ENCODE peak calls at places on chromosomes 16 and 17, in six cellular contexts. One of them, this sample, is unnamed.

GRCh38 chr17:47203984-47204721 is 5.0 kb upstream of the MYL4 start:
- DNase-seq in breast epithelium: no peak
- DNase-seq in uterus: no peak
- DNase-seq in ovary: no peak
- DNase-seq in transverse colon: no peak
- DNase-seq in tibial nerve: no peak
- DNase-seq in this sample: peak; percentile 55

GRCh38 chr17:65594585-65594940 is 33.1 kb upstream of the AXIN2 start:
- DNase-seq in ovary: no peak
- DNase-seq in breast epithelium: no peak
- DNase-seq in tibial nerve: no peak
- DNase-seq in transverse colon: no peak
- DNase-seq in uterus: no peak
- DNase-seq in this sample: no peak

GRCh38 chr16:20074089-20074956 is 633 bp upstream of the GPR139 start:
- DNase-seq in ovary: no peak
- DNase-seq in tibial nerve: no peak
- DNase-seq in uterus: no peak
- DNase-seq in breast epithelium: no peak
- DNase-seq in transverse colon: no peak
- DNase-seq in this sample: no peak

GRCh38 chr16:13453938-13454553 is 465.9 kb upstream of the ERCC4 start:
- DNase-seq in transverse colon: peak; percentile 9
- DNase-seq in breast epithelium: no peak
- DNase-seq in ovary: no peak
- DNase-seq in uterus: no peak
- DNase-seq in tibial nerve: no peak
- DNase-seq in this sample: no peak

GRCh38 chr16:11613381-11614303 is 26.9 kb upstream of the LITAF start:
- DNase-seq in ovary: no peak
- DNase-seq in uterus: no peak
- DNase-seq in tibial nerve: peak; percentile 40
- DNase-seq in breast epithelium: no peak
- DNase-seq in transverse colon: peak; percentile 85
- DNase-seq in this sample: peak; percentile 89

GRCh38 chr17:45110676-45111611 is 21.4 kb downstream of the PLCD3 start:
- DNase-seq in ovary: peak; percentile 52
- DNase-seq in uterus: no peak
- DNase-seq in tibial nerve: no peak
- DNase-seq in transverse colon: no peak
- DNase-seq in breast epithelium: no peak
- DNase-seq in this sample: no peak

GRCh38 chr17:78349831-78350631 is 9.8 kb downstream of the SOCS3 start:
- DNase-seq in transverse colon: no peak
- DNase-seq in ovary: no peak
- DNase-seq in tibial nerve: no peak
- DNase-seq in uterus: no peak
- DNase-seq in breast epithelium: no peak
- DNase-seq in this sample: no peak

GRCh38 chr17:35765086-35765710 is 4.5 kb downstream of the C17orf50 start:
- DNase-seq in ovary: no peak
- DNase-seq in breast epithelium: no peak
- DNase-seq in tibial nerve: no peak
- DNase-seq in uterus: no peak
- DNase-seq in transverse colon: no peak
- DNase-seq in this sample: no peak

GRCh38 chr16:48592839-48593429 is 17.0 kb downstream of the N4BP1 start:
- DNase-seq in ovary: no peak
- DNase-seq in tibial nerve: no peak
- DNase-seq in transverse colon: no peak
- DNase-seq in breast epithelium: no peak
- DNase-seq in uterus: no peak
- DNase-seq in this sample: no peak

GRCh38 chr16:81632392-81633146 is 146.5 kb upstream of the PLCG2 start:
- DNase-seq in transverse colon: peak; percentile 41
- DNase-seq in breast epithelium: peak; percentile 70
- DNase-seq in uterus: no peak
- DNase-seq in ovary: no peak
- DNase-seq in tibial nerve: no peak
- DNase-seq in this sample: peak; percentile 34

GRCh38 chr16:4138735-4139134 is 22.5 kb upstream of the ADCY9 start:
- DNase-seq in uterus: no peak
- DNase-seq in tibial nerve: no peak
- DNase-seq in ovary: no peak
- DNase-seq in breast epithelium: no peak
- DNase-seq in transverse colon: no peak
- DNase-seq in this sample: no peak

GRCh38 chr17:43832168-43832975 is 574 bp downstream of the MPP3 start:
- DNase-seq in tibial nerve: no peak
- DNase-seq in uterus: peak; percentile 45
- DNase-seq in transverse colon: peak; percentile 62
- DNase-seq in ovary: peak; percentile 40
- DNase-seq in breast epithelium: no peak
- DNase-seq in this sample: no peak

GRCh38 chr17:34259151-34259550 is 4.1 kb downstream of the CCL2 start:
- DNase-seq in tibial nerve: no peak
- DNase-seq in breast epithelium: no peak
- DNase-seq in ovary: no peak
- DNase-seq in transverse colon: no peak
- DNase-seq in uterus: no peak
- DNase-seq in this sample: no peak

GRCh38 chr16:73713817-73714495 is 582.7 kb upstream of the PSMD7 start:
- DNase-seq in uterus: no peak
- DNase-seq in ovary: no peak
- DNase-seq in breast epithelium: no peak
- DNase-seq in tibial nerve: no peak
- DNase-seq in transverse colon: peak; percentile 23
- DNase-seq in this sample: no peak

GRCh38 chr17:18166894-18167293 is 16.7 kb upstream of the ALKBH5 start:
- DNase-seq in uterus: no peak
- DNase-seq in tibial nerve: no peak
- DNase-seq in transverse colon: no peak
- DNase-seq in ovary: no peak
- DNase-seq in breast epithelium: no peak
- DNase-seq in this sample: no peak

GRCh38 chr16:65178151-65178550 is 56.3 kb upstream of the CDH11 start:
- DNase-seq in transverse colon: no peak
- DNase-seq in breast epithelium: no peak
- DNase-seq in tibial nerve: no peak
- DNase-seq in uterus: no peak
- DNase-seq in ovary: no peak
- DNase-seq in this sample: no peak

DNA sequence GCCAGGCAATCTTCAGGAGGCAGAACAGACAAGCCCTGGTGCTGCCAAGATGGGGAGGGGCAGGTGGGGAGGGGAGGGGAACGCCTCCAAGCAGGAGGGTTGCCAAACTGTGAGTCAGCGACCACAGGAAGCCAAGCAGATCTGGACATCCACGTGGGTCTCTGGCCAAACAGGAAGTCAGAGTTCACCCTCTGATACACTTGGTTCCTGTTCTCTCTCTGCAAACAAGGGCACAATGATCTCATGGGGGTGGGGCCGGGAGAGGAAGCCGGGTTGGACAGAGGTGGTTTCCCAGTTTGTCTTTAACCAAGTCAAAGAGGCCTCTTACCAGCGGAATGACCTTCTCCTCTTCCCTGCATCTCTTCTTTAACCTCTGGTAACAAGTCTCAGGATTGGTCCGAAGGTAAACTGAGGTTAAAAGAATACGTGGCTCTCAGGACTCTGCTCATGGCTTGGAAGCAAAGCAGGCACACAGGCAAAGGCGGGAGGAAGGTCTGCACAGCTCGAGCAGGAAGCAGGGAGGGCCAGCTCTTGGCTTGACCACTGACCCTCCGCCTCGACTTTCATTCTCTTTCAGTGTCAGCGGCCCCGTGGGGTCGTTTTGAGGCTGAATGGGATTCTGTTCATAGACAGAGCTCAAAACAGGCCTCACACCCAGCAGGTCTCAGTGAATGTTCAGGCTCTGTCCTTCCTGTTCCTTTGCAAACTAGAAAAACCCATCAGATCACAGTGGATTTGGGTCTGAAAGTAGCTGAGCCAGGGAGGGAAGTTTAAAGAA is 32.9 kb downstream of the TK2 start:
- DNase-seq in ovary: peak; percentile 99
- DNase-seq in transverse colon: peak; percentile 97
- DNase-seq in breast epithelium: peak; percentile 97
- DNase-seq in uterus: peak; percentile 99
- DNase-seq in tibial nerve: peak; percentile 94
- DNase-seq in this sample: peak; percentile 98
- TF ChIP-seq POLR2A in ovary: peak; percentile 55
- TF ChIP-seq POLR2A in transverse colon: peak; percentile 77
- TF ChIP-seq POLR2A in breast epithelium: no peak
- TF ChIP-seq POLR2A in uterus: peak; percentile 61
- TF ChIP-seq POLR2A in tibial nerve: peak; percentile 66
- TF ChIP-seq POLR2A in this sample: peak; percentile 70

GRCh38 chr17:16438557-16439302 is 23.4 kb downstream of the TRPV2 start:
- DNase-seq in ovary: peak; percentile 97
- DNase-seq in breast epithelium: peak; percentile 96
- DNase-seq in transverse colon: peak; percentile 96
- DNase-seq in tibial nerve: peak; percentile 90
- DNase-seq in uterus: peak; percentile 97
- DNase-seq in this sample: peak; percentile 94
- H3K27ac ChIP-seq in ovary: peak overlapping the region; percentile 66
- H3K27ac ChIP-seq in breast epithelium: peak overlapping the region; percentile 91
- H3K27ac ChIP-seq in transverse colon: peak overlapping the region; percentile 93
- H3K27ac ChIP-seq in tibial nerve: peak overlapping the region; percentile 80
- H3K27ac ChIP-seq in uterus: peak overlapping the region; percentile 82
- H3K27ac ChIP-seq in this sample: peak overlapping the region; percentile 81

DNA sequence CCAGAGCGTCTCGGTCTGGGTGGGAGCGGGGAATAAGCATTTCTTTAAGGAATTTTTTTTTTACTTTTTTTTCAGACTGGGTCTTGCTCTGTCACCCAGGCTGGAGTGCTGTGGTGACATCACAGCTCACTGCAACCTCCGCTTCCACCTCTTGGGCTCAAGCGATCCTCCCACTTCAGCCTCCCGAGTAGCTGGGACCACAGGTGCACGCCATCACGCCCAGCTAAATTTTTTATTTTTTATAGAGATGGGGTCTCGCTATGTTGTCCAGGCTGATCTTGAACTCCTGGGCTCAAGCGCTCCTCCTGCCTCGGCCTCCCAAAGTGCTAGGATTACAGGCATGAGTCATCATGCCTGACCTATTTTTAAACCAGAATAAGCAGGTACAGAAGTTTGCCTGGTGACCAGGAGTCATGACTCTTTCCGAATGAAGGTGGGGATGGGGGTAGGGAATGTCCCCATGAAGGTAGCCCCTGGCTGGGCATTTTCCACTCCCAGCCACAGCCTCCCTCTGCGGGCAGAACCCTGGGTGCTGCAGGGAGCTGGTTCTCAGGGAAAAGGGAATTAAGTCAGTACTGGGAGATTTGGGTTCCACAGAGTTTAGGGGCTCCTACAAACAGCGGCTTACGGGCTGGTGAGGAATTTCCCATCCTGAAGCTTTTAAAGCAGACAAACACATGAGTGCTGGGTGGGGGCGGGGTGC is 48.3 kb downstream of the TBC1D16 start:
- DNase-seq in tibial nerve: no peak
- DNase-seq in uterus: no peak
- DNase-seq in transverse colon: no peak
- DNase-seq in ovary: no peak
- DNase-seq in breast epithelium: no peak
- DNase-seq in this sample: peak; percentile 34
- H3K4me1 ChIP-seq in tibial nerve: peaks cover 22% of the 10 kb centered on the region
- H3K4me1 ChIP-seq in uterus: peaks cover 21% of the 10 kb centered on the region
- H3K4me1 ChIP-seq in transverse colon: peaks cover 49% of the 10 kb centered on the region
- H3K4me1 ChIP-seq in ovary: peaks cover 51% of the 10 kb centered on the region
- H3K4me1 ChIP-seq in breast epithelium: peaks cover 24% of the 10 kb centered on the region
- H3K4me1 ChIP-seq in this sample: peaks cover 5% of the 10 kb centered on the region

DNA sequence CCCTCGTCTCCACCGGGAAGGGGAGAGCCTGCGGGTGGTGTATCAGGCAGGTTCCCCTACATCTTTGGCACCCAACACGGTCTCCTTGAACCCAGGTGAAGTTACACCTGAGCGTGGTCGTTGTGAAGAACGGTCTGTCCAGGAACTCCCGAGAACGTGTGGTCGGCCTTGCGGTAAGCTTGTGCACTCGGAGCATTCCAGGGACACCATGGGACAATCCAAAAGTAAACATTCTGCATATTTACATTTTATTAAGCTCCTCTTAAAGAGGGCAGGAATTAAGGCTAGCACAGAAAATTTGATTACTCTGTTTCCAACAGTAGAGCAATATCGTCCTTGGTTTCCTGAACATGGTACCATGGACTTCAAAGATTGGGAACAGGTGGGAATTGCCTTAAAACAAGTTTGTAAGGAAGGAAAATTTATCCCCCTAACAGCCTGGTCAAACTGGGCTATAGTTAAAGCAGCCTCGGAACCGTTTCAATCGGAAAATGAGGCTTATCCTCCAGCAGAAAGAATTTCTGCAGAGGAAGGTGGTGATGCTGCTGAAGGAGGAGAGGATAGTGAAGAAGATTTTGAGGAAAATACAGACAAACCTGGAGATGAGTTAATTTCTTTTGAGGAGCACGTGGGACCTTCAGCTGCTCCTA is 18.2 kb downstream of the ALOX15B start:
- DNase-seq in breast epithelium: no peak
- DNase-seq in tibial nerve: no peak
- DNase-seq in ovary: no peak
- DNase-seq in uterus: no peak
- DNase-seq in transverse colon: no peak
- DNase-seq in this sample: no peak
- TF ChIP-seq POLR2A in breast epithelium: no peak
- TF ChIP-seq POLR2A in tibial nerve: no peak
- TF ChIP-seq POLR2A in ovary: no peak
- TF ChIP-seq POLR2A in uterus: no peak
- TF ChIP-seq POLR2A in transverse colon: no peak
- TF ChIP-seq POLR2A in this sample: no peak

DNA sequence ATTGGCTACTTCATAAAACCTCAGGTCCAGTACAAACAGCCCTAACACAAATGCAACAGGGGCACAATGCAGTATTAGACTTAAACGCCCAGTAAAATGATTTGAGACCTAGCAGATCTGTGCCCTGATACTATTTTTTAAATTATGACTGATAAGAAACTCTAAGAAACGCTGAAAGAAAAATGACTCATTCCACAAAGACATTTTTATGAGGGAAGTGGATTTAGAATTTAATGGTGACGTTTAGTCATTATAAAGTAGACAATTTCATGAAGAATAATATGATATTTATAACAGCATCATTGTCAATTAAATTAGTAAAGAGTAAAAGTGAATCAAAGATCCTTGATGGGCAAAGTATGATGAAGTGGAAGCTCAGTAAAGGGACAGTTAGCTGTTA is 80.4 kb upstream of the DHX40 start:
- DNase-seq in ovary: no peak
- DNase-seq in breast epithelium: no peak
- DNase-seq in uterus: no peak
- DNase-seq in transverse colon: no peak
- DNase-seq in tibial nerve: no peak
- DNase-seq in this sample: no peak
- H3K27ac ChIP-seq in ovary: no peak overlapping the region
- H3K27ac ChIP-seq in breast epithelium: no peak overlapping the region
- H3K27ac ChIP-seq in uterus: no peak overlapping the region
- H3K27ac ChIP-seq in transverse colon: no peak overlapping the region
- H3K27ac ChIP-seq in tibial nerve: no peak overlapping the region
- H3K27ac ChIP-seq in this sample: no peak overlapping the region

GRCh38 chr17:6494239-6494941 is 50.1 kb downstream of the PIMREG start:
- DNase-seq in uterus: no peak
- DNase-seq in transverse colon: peak; percentile 48
- DNase-seq in breast epithelium: no peak
- DNase-seq in tibial nerve: no peak
- DNase-seq in ovary: no peak
- DNase-seq in this sample: no peak
- H3K4me1 ChIP-seq in uterus: no peaks in the 10 kb centered on the region
- H3K4me1 ChIP-seq in transverse colon: peaks cover 18% of the 10 kb centered on the region
- H3K4me1 ChIP-seq in breast epithelium: no peaks in the 10 kb centered on the region
- H3K4me1 ChIP-seq in tibial nerve: no peaks in the 10 kb centered on the region
- H3K4me1 ChIP-seq in ovary: peaks cover 28% of the 10 kb centered on the region
- H3K4me1 ChIP-seq in this sample: no peaks in the 10 kb centered on the region

GRCh38 chr17:5584383-5584951 is at the start of gene NLRP1:
- DNase-seq in transverse colon: peak; percentile 89
- DNase-seq in uterus: peak; percentile 89
- DNase-seq in ovary: peak; percentile 75
- DNase-seq in breast epithelium: peak; percentile 83
- DNase-seq in tibial nerve: peak; percentile 77
- DNase-seq in this sample: peak; percentile 98
- TF ChIP-seq POLR2A in transverse colon: peak; percentile 79
- TF ChIP-seq POLR2A in uterus: no peak
- TF ChIP-seq POLR2A in ovary: no peak
- TF ChIP-seq POLR2A in breast epithelium: no peak
- TF ChIP-seq POLR2A in tibial nerve: peak; percentile 64
- TF ChIP-seq POLR2A in this sample: peak; percentile 44

This sample was measured in Peyer's patch.